ENCODE peak calls at places on chromosomes 6 and 20, in four cellular contexts. One of them, this sample, is unnamed.

GRCh38 chr20:3898639-3899038 is 9.5 kb downstream of the PANK2 start:
- DNase-seq in uterus: no peak
- DNase-seq in heart left ventricle: no peak
- DNase-seq in transverse colon: no peak
- DNase-seq in this sample: no peak

GRCh38 chr6:156379392-156379910 is 397.7 kb upstream of the ARID1B start:
- DNase-seq in uterus: no peak
- DNase-seq in heart left ventricle: no peak
- DNase-seq in transverse colon: no peak
- DNase-seq in this sample: no peak

GRCh38 chr6:37321101-37321500 is 32.7 kb upstream of the RNF8 start:
- DNase-seq in uterus: no peak
- DNase-seq in heart left ventricle: no peak
- DNase-seq in transverse colon: no peak
- DNase-seq in this sample: no peak

GRCh38 chr6:158002951-158003853 is 21.5 kb downstream of the SYNJ2 start:
- DNase-seq in uterus: peak; percentile 74
- DNase-seq in heart left ventricle: peak; percentile 71
- DNase-seq in transverse colon: peak; percentile 38
- DNase-seq in this sample: peak; percentile 74

GRCh38 chr6:32461493-32461892 is 21.8 kb downstream of the HLA-DRA start:
- DNase-seq in uterus: no peak
- DNase-seq in heart left ventricle: no peak
- DNase-seq in transverse colon: no peak
- DNase-seq in this sample: no peak

GRCh38 chr6:149939909-149940672 is 1.7 kb upstream of the ULBP2 start:
- DNase-seq in uterus: no peak
- DNase-seq in heart left ventricle: no peak
- DNase-seq in transverse colon: no peak
- DNase-seq in this sample: no peak

GRCh38 chr6:3281669-3282460 is 23.1 kb downstream of the PSMG4 start:
- DNase-seq in uterus: peak; percentile 64
- DNase-seq in heart left ventricle: no peak
- DNase-seq in transverse colon: peak; percentile 7
- DNase-seq in this sample: no peak

GRCh38 chr20:3218307-3218988 is 9.2 kb downstream of the ITPA start:
- DNase-seq in uterus: no peak
- DNase-seq in heart left ventricle: peak; percentile 55
- DNase-seq in transverse colon: peak; percentile 66
- DNase-seq in this sample: peak; percentile 72

GRCh38 chr6:46024122-46024769 is 8.6 kb upstream of the CLIC5 start:
- DNase-seq in uterus: no peak
- DNase-seq in heart left ventricle: no peak
- DNase-seq in transverse colon: no peak
- DNase-seq in this sample: no peak

GRCh38 chr6:158595223-158595622 is 35.3 kb downstream of the TMEM181 start:
- DNase-seq in uterus: no peak
- DNase-seq in heart left ventricle: no peak
- DNase-seq in transverse colon: no peak
- DNase-seq in this sample: no peak

GRCh38 chr20:8361008-8361652 is 229.1 kb downstream of the PLCB1 start:
- DNase-seq in uterus: no peak
- DNase-seq in heart left ventricle: no peak
- DNase-seq in transverse colon: no peak
- DNase-seq in this sample: no peak

GRCh38 chr6:3848925-3849605 is at the start of gene FAM50B:
- DNase-seq in uterus: peak; percentile 93
- DNase-seq in heart left ventricle: peak; percentile 94
- DNase-seq in transverse colon: peak; percentile 94
- DNase-seq in this sample: peak; percentile 93

GRCh38 chr20:15582146-15582776 is 991.0 kb downstream of the KIF16B start:
- DNase-seq in uterus: no peak
- DNase-seq in heart left ventricle: no peak
- DNase-seq in transverse colon: no peak
- DNase-seq in this sample: no peak

GRCh38 chr6:84227434-84228197 is at the start of gene CEP162:
- DNase-seq in uterus: peak; percentile 93
- DNase-seq in heart left ventricle: peak; percentile 91
- DNase-seq in transverse colon: peak; percentile 93
- DNase-seq in this sample: peak; percentile 95

GRCh38 chr20:8646716-8647115 is 422.2 kb upstream of the PLCB4 start:
- DNase-seq in uterus: no peak
- DNase-seq in heart left ventricle: no peak
- DNase-seq in transverse colon: no peak
- DNase-seq in this sample: no peak

GRCh38 chr20:5657190-5657872 is 92.9 kb upstream of the SHLD1 start:
- DNase-seq in uterus: peak; percentile 51
- DNase-seq in heart left ventricle: peak; percentile 32
- DNase-seq in transverse colon: peak; percentile 25
- DNase-seq in this sample: peak; percentile 34

GRCh38 chr6:78942451-78942850 is 75.1 kb downstream of the IRAK1BP1 start:
- DNase-seq in uterus: no peak
- DNase-seq in heart left ventricle: no peak
- DNase-seq in transverse colon: no peak
- DNase-seq in this sample: no peak

GRCh38 chr6:148370171-148370570 is 27.5 kb downstream of the SASH1 start:
- DNase-seq in uterus: no peak
- DNase-seq in heart left ventricle: no peak
- DNase-seq in transverse colon: no peak
- DNase-seq in this sample: no peak
- TF ChIP-seq CTCF in uterus: no peak
- TF ChIP-seq CTCF in heart left ventricle: no peak
- TF ChIP-seq CTCF in transverse colon: no peak
- TF ChIP-seq CTCF in this sample: no peak

GRCh38 chr6:44079672-44080071 is 47.6 kb downstream of the MRPL14 start:
- DNase-seq in uterus: no peak
- DNase-seq in heart left ventricle: no peak
- DNase-seq in transverse colon: no peak
- DNase-seq in this sample: no peak
- H3K4me3 ChIP-seq in uterus: no peak overlapping the region
- H3K4me3 ChIP-seq in heart left ventricle: no peak overlapping the region
- H3K4me3 ChIP-seq in transverse colon: no peak overlapping the region
- H3K4me3 ChIP-seq in this sample: no peak overlapping the region

GRCh38 chr6:106614592-106615301 is 14.6 kb downstream of the RTN4IP1 start:
- DNase-seq in uterus: no peak
- DNase-seq in heart left ventricle: no peak
- DNase-seq in transverse colon: no peak
- DNase-seq in this sample: no peak

GRCh38 chr6:106614131-106614530 is 15.2 kb downstream of the RTN4IP1 start:
- DNase-seq in uterus: no peak
- DNase-seq in heart left ventricle: no peak
- DNase-seq in transverse colon: no peak
- DNase-seq in this sample: no peak

GRCh38 chr6:106613590-106613989 is 15.7 kb downstream of the RTN4IP1 start:
- DNase-seq in uterus: no peak
- DNase-seq in heart left ventricle: no peak
- DNase-seq in transverse colon: no peak
- DNase-seq in this sample: no peak

GRCh38 chr6:106611030-106611429 is 18.3 kb downstream of the RTN4IP1 start:
- DNase-seq in uterus: no peak
- DNase-seq in heart left ventricle: no peak
- DNase-seq in transverse colon: no peak
- DNase-seq in this sample: no peak

GRCh38 chr6:106612956-106613516 is 16.3 kb downstream of the RTN4IP1 start:
- DNase-seq in uterus: no peak
- DNase-seq in heart left ventricle: no peak
- DNase-seq in transverse colon: no peak
- DNase-seq in this sample: no peak
- H3K4me1 ChIP-seq in uterus: no peaks in the 10 kb centered on the region
- H3K4me1 ChIP-seq in heart left ventricle: no peaks in the 10 kb centered on the region
- H3K4me1 ChIP-seq in transverse colon: peaks cover 6% of the 10 kb centered on the region
- H3K4me1 ChIP-seq in this sample: peaks cover 10% of the 10 kb centered on the region

DNA sequence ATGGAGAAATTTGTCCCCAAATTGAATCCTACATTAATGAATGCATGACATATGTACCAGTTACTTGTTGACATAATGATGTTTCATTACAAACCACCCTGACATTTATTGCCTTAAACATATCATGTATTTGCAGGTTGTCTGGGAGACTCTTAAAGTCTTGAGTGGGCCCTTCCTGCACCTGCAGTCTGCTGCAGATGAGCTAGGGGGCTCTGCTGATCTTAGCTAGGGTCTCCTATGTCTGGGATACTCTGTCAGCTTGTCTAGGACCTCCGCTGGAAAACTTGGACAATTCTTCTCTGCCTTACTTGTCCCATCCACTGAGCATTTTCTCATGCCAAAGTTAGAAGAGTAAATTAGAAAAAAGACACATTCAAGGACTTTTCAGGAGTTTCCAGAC is 581.6 kb downstream of the HAO1 start:
- DNase-seq in uterus: no peak
- DNase-seq in heart left ventricle: no peak
- DNase-seq in transverse colon: no peak
- DNase-seq in this sample: no peak
- TF ChIP-seq CTCF in uterus: no peak
- TF ChIP-seq CTCF in heart left ventricle: no peak
- TF ChIP-seq CTCF in transverse colon: no peak
- TF ChIP-seq CTCF in this sample: no peak

GRCh38 chr6:33578164-33578563 is 1.9 kb downstream of the BAK1 start:
- DNase-seq in uterus: no peak
- DNase-seq in heart left ventricle: no peak
- DNase-seq in transverse colon: no peak
- DNase-seq in this sample: no peak

GRCh38 chr6:33577718-33578117 is 2.4 kb downstream of the BAK1 start:
- DNase-seq in uterus: no peak
- DNase-seq in heart left ventricle: no peak
- DNase-seq in transverse colon: peak; percentile 75
- DNase-seq in this sample: no peak

GRCh38 chr6:33578588-33579011 is 1.5 kb downstream of the BAK1 start:
- DNase-seq in uterus: no peak
- DNase-seq in heart left ventricle: no peak
- DNase-seq in transverse colon: peak; percentile 75
- DNase-seq in this sample: no peak

GRCh38 chr6:33576668-33577067 is 3.4 kb downstream of the BAK1 start:
- DNase-seq in uterus: no peak
- DNase-seq in heart left ventricle: no peak
- DNase-seq in transverse colon: no peak
- DNase-seq in this sample: no peak

DNA sequence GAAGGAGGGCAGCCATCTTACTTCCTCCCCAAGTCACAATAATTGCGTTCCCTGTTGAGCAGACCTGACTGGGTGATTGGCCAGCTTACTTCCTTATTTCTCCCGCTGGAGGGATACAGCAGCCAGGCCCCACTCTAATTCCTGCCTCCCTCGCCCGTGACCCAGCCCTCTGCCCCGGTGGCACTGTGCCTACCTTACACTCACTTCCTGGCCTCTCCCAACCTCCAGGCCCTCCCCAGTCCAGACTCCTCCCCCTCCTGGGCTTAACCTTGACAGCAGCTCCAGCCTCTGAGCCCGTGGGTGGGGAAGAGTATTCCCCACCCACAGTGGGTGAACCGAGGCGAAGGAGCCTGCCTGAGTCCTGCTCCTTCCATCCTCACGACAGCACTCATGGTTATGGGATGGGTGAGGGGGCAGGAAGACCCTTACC is 3.0 kb downstream of the BAK1 start:
- DNase-seq in uterus: peak; percentile 70
- DNase-seq in heart left ventricle: peak; percentile 68
- DNase-seq in transverse colon: peak; percentile 95
- DNase-seq in this sample: peak; percentile 68
- H3K4me3 ChIP-seq in uterus: no peak overlapping the region
- H3K4me3 ChIP-seq in heart left ventricle: no peak overlapping the region
- H3K4me3 ChIP-seq in transverse colon: no peak overlapping the region
- H3K4me3 ChIP-seq in this sample: no peak overlapping the region

GRCh38 chr6:16694789-16695188 is 66.5 kb downstream of the ATXN1 start:
- DNase-seq in uterus: no peak
- DNase-seq in heart left ventricle: no peak
- DNase-seq in transverse colon: no peak
- DNase-seq in this sample: no peak
- H3K4me1 ChIP-seq in uterus: peaks cover 10% of the 10 kb centered on the region
- H3K4me1 ChIP-seq in heart left ventricle: peaks cover 21% of the 10 kb centered on the region
- H3K4me1 ChIP-seq in transverse colon: peaks cover 36% of the 10 kb centered on the region
- H3K4me1 ChIP-seq in this sample: peaks cover 34% of the 10 kb centered on the region

GRCh38 chr6:91575032-91575431 is 988.2 kb upstream of the MAP3K7 start:
- DNase-seq in uterus: no peak
- DNase-seq in heart left ventricle: no peak
- DNase-seq in transverse colon: no peak
- DNase-seq in this sample: no peak
- TF ChIP-seq CTCF in uterus: no peak
- TF ChIP-seq CTCF in heart left ventricle: no peak
- TF ChIP-seq CTCF in transverse colon: no peak
- TF ChIP-seq CTCF in this sample: no peak

GRCh38 chr6:147127587-147127986 is 76.6 kb upstream of the STXBP5 start:
- DNase-seq in uterus: no peak
- DNase-seq in heart left ventricle: no peak
- DNase-seq in transverse colon: no peak
- DNase-seq in this sample: no peak
- H3K4me3 ChIP-seq in uterus: no peak overlapping the region
- H3K4me3 ChIP-seq in heart left ventricle: no peak overlapping the region
- H3K4me3 ChIP-seq in transverse colon: no peak overlapping the region
- H3K4me3 ChIP-seq in this sample: no peak overlapping the region

GRCh38 chr6:5754904-5755303 is 251.8 kb downstream of the NRN1 start:
- DNase-seq in uterus: no peak
- DNase-seq in heart left ventricle: no peak
- DNase-seq in transverse colon: no peak
- DNase-seq in this sample: no peak
- H3K4me1 ChIP-seq in uterus: no peaks in the 10 kb centered on the region
- H3K4me1 ChIP-seq in heart left ventricle: peaks cover 12% of the 10 kb centered on the region
- H3K4me1 ChIP-seq in transverse colon: no peaks in the 10 kb centered on the region
- H3K4me1 ChIP-seq in this sample: peaks cover 40% of the 10 kb centered on the region